ENCODE peak calls at places on chromosomes 12 and 14, in five cellular contexts. N is fibroblast of the aortic adventitia, G is hepatocyte, F is A549, J is tibial nerve. P is an unnamed sample.

GRCh38 chr12:106980944-106981343 is 6.0 kb downstream of the MTERF2 start:
- DNase-seq in N (no peak), G (no peak), F (no peak), J (no peak), P (no peak)

GRCh38 chr12:130672122-130672825 is 43.8 kb downstream of the RIMBP2 start:
- DNase-seq in N (no peak), G (no peak), F (no peak), J (no peak), P (no peak)

GRCh38 chr12:114041590-114041989 is 75.5 kb upstream of the RBM19 start:
- DNase-seq in N (no peak), G (no peak), F (no peak), J (no peak), P (no peak)

GRCh38 chr12:101074940-101075680 is 134.9 kb downstream of the SLC5A8 start:
- DNase-seq in N (peak; percentile 35), G (no peak), F (no peak), J (no peak), P (no peak)

GRCh38 chr12:120438495-120439198 is 734 bp downstream of the COX6A1 start:
- DNase-seq in N (no peak), G (no peak), F (no peak), J (no peak), P (no peak)

GRCh38 chr12:107458163-107458562 is 227.4 kb upstream of the PWP1 start:
- DNase-seq in N (peak; percentile 44), G (no peak), F (no peak), J (no peak), P (no peak)

GRCh38 chr12:46147144-46147543 is 121.7 kb downstream of the SLC38A1 start:
- DNase-seq in N (no peak), G (no peak), F (no peak), J (no peak), P (no peak)

GRCh38 chr14:76958975-76959710 is 69.4 kb downstream of the IRF2BPL start:
- DNase-seq in N (peak; percentile 25), G (peak; percentile 55), F (no peak), J (no peak), P (no peak)

GRCh38 chr12:42056130-42056529 is 88.5 kb downstream of the GXYLT1 start:
- DNase-seq in N (no peak), G (no peak), F (no peak), J (no peak), P (no peak)

GRCh38 chr14:104950021-104950420 is 25.3 kb downstream of the PLD4 start:
- DNase-seq in N (no peak), G (no peak), F (no peak), J (no peak), P (no peak)

GRCh38 chr14:32055175-32055574 is 21.9 kb upstream of the ARHGAP5 start:
- DNase-seq in N (no peak), G (no peak), F (no peak), J (no peak), P (no peak)

GRCh38 chr14:96808619-96809405 is 11.6 kb downstream of the VRK1 start:
- DNase-seq in N (no peak), G (no peak), F (no peak), J (no peak), P (no peak)

GRCh38 chr12:114166360-114166759 is 200.2 kb upstream of the RBM19 start:
- DNase-seq in N (peak; percentile 42), G (peak; percentile 70), F (peak; percentile 22), J (no peak), P (no peak)

GRCh38 chr12:115049617-115050016 is 365.6 kb upstream of the TBX3 start:
- DNase-seq in N (peak; percentile 31), G (no peak), F (no peak), J (no peak), P (no peak)

GRCh38 chr14:87233266-87233665 is 759.7 kb downstream of the GALC start:
- DNase-seq in N (no peak), G (no peak), F (no peak), J (no peak), P (no peak)

GRCh38 chr12:49552014-49552413 is 13.2 kb downstream of the KCNH3 start:
- DNase-seq in N (no peak), G (no peak), F (no peak), J (no peak), P (no peak)

GRCh38 chr12:94435511-94435927 is 24.1 kb downstream of the CEP83 start:
- DNase-seq in N (peak; percentile 14), G (no peak), F (no peak), J (no peak), P (no peak)

GRCh38 chr14:65286443-65286842 is 126.1 kb upstream of the FUT8 start:
- DNase-seq in N (no peak), G (no peak), F (peak; percentile 32), J (no peak), P (no peak)

GRCh38 chr14:89551955-89552354 is 134.9 kb upstream of the FOXN3 start:
- DNase-seq in N (no peak), G (no peak), F (no peak), J (no peak), P (no peak)

GRCh38 chr14:23146980-23147379 is 27.9 kb upstream of the CEBPE start:
- DNase-seq in N (no peak), G (no peak), F (no peak), J (no peak), P (no peak)

GRCh38 chr14:92099802-92100201 is 6.6 kb downstream of the ATXN3 start:
- DNase-seq in N (no peak), G (no peak), F (no peak), J (no peak), P (no peak)

GRCh38 chr12:44771485-44771884 is 104.6 kb downstream of the NELL2 start:
- DNase-seq in N (no peak), G (no peak), F (no peak), J (no peak), P (no peak)

GRCh38 chr14:56244138-56244789 is 126.1 kb downstream of the PELI2 start:
- DNase-seq in N (peak; percentile 91), G (no peak), F (no peak), J (no peak), P (no peak)

GRCh38 chr14:58805605-58806358 is 168.0 kb downstream of the DACT1 start:
- DNase-seq in N (peak; percentile 91), G (peak; percentile 57), F (no peak), J (no peak), P (no peak)

GRCh38 chr14:73662439-73663056 is 17.8 kb downstream of the DNAL1 start:
- DNase-seq in N (peak; percentile 93), G (peak; percentile 68), F (peak; percentile 53), J (no peak), P (no peak)
- TF ChIP-seq CTCF in N (peak; percentile 76), G (peak; percentile 22), F (peak; percentile 52), J (no peak), P (peak; percentile 43)

GRCh38 chr12:6355491-6356373 is 13.9 kb upstream of the TNFRSF1A start:
- DNase-seq in N (no peak), G (no peak), F (no peak), J (no peak), P (no peak)
- TF ChIP-seq CTCF in N (no peak), G (no peak), F (no peak), J (no peak), P (no peak)

GRCh38 chr12:108969622-108970021 is 51.2 kb downstream of the SVOP start:
- DNase-seq in N (no peak), G (no peak), F (no peak), J (no peak), P (no peak)

GRCh38 chr12:108972226-108972757 is 48.6 kb downstream of the SVOP start:
- DNase-seq in N (no peak), G (no peak), F (no peak), J (no peak), P (no peak)

GRCh38 chr12:108966378-108967151 is 54.3 kb downstream of the SVOP start:
- DNase-seq in N (no peak), G (no peak), F (no peak), J (no peak), P (no peak)

GRCh38 chr12:108964391-108965166 is 56.3 kb downstream of the SVOP start:
- DNase-seq in N (no peak), G (no peak), F (no peak), J (no peak), P (no peak)

DNA sequence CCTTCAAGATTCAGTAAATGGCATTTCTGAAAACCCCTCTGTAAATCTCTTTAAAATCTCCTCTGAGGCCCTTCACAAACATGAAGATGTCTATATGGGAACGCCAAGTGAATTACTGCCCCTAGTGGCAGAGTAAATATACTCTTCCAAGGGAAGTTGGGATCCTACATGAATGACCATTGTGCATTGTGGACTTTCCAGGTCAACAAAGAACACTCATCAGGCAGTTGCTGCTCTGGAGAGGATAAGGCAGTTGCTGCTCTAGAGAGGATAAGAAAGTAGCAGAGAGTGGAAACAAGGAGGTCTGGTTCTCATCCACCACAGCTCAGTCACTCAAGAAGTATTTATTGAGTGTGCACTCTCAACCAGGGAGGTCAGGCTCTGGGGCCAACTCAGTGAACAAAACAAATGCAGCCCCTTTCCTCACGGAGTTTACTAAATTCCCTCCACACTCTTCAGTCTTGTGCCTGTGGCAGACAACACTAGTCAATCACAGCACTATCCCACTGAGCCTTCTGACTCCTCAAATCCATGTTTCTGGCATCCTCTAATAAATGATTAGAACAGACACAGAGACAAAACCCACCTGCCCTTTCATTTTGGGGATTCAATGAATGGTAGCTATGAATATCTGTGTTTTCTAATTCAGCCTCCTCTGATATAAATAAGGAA is 52.9 kb downstream of the SVOP start:
- DNase-seq in N (peak; percentile 3), G (peak; percentile 38), F (peak; percentile 56), J (no peak), P (no peak)
- TF ChIP-seq CTCF in N (peak; percentile 23), G (peak; percentile 43), F (peak; percentile 50), J (no peak), P (peak; percentile 69)

GRCh38 chr12:122964439-122965257 is 1.6 kb downstream of the ABCB9 start:
- DNase-seq in N (no peak), G (no peak), F (no peak), J (no peak), P (no peak)

GRCh38 chr12:122967151-122967550 is 888 bp upstream of the ABCB9 start:
- DNase-seq in N (no peak), G (no peak), F (no peak), J (no peak), P (no peak)

GRCh38 chr12:122966743-122967058 is 438 bp upstream of the ABCB9 start:
- DNase-seq in N (no peak), G (no peak), F (no peak), J (no peak), P (no peak)

GRCh38 chr12:122965356-122965755 is 907 bp downstream of the ABCB9 start:
- DNase-seq in N (no peak), G (no peak), F (no peak), J (no peak), P (no peak)

DNA sequence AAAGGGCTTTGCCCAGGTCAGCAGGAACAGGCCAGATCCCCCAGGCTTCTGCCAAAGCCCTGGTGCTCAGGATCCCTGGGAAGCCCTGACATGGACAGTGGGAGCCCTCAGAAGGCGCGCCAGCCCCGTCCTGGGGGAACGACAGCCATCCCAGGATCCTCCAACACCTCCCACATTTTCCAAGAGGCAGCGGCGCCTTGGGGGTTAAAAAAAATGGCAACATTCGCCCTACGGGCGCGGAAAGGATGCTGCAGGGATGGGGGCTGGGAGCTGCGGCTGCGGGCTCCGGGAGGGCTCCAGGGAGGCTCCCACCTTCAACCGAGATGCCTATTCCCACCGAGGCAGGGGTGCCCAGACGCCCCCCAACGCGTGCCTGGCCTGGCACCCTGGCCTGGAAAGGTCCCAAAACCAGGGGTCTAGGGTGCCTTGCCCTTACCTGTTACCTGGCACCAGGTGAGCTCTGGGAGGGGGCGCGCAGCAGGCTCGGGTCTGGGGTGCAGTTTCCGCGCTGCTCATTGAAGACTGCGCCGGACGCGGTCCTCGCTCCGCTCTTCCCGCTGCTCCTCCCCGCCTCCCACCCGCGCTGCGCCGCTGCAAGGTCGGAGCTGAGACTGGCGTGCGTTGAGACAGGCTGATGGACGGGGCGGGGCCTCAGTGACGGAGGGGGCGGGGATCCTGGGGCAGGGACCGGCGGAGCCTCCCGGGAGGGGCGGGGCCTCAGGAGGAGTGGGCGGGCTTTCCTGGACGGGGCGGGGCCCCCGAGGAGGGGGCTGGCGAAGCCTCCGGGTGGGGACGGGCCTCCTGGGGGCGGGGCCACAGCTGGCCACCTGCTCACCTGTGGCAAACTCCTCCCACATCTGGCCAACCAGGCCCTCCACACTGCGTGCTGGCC is at the start of gene ABCB9:
- DNase-seq in N (peak; percentile 78), G (peak; percentile 98), F (peak; percentile 90), J (peak; percentile 80), P (peak; percentile 96)
- TF ChIP-seq CTCF in N (no peak), G (no peak), F (no peak), J (no peak), P (peak; percentile 10)